ENCODE peak calls at places on chromosomes 6 and 20, in eight cellular contexts. Y, K, C, I, D, J, W and V are unnamed samples.

GRCh38 chr6:82040405-82041221 is 206.9 kb downstream of the IBTK start:
- DNase-seq in Y (peak; percentile 28), K (no peak), C (no peak), I (no peak), D (peak; percentile 65), J (peak; percentile 61), W (no peak), V (no peak)

GRCh38 chr6:167655174-167655821 is 171.4 kb upstream of the AFDN start:
- DNase-seq in Y (no peak), K (no peak), C (no peak), I (no peak), D (no peak), J (no peak), W (no peak), V (no peak)

GRCh38 chr6:6328451-6328850 is 8.0 kb upstream of the F13A1 start:
- DNase-seq in Y (no peak), K (no peak), C (no peak), I (no peak), D (peak; percentile 68), J (no peak), W (no peak), V (no peak)

GRCh38 chr6:98633886-98634285 is 200.5 kb upstream of the POU3F2 start:
- DNase-seq in Y (no peak), K (no peak), C (no peak), I (no peak), D (no peak), J (no peak), W (no peak), V (no peak)

GRCh38 chr20:49347156-49347555 is 69.3 kb upstream of the ZNFX1 start:
- DNase-seq in Y (no peak), K (no peak), C (no peak), I (no peak), D (no peak), J (no peak), W (no peak), V (no peak)

GRCh38 chr6:16007146-16007545 is 121.7 kb upstream of the MYLIP start:
- DNase-seq in Y (no peak), K (no peak), C (no peak), I (no peak), D (peak; percentile 42), J (no peak), W (no peak), V (no peak)

GRCh38 chr6:169095153-169095552 is 158.5 kb downstream of the THBS2 start:
- DNase-seq in Y (peak; percentile 76), K (no peak), C (no peak), I (no peak), D (no peak), J (no peak), W (no peak), V (no peak)

GRCh38 chr6:141482773-141483172 is 650.0 kb upstream of the GJE1 start:
- DNase-seq in Y (no peak), K (no peak), C (peak; percentile 49), I (no peak), D (peak; percentile 49), J (peak; percentile 32), W (peak; percentile 27), V (no peak)

GRCh38 chr20:49320460-49320859 is 42.6 kb upstream of the ZNFX1 start:
- DNase-seq in Y (no peak), K (no peak), C (no peak), I (no peak), D (peak; percentile 3), J (peak; percentile 49), W (no peak), V (no peak)

GRCh38 chr6:15365273-15365687 is 119.4 kb downstream of the JARID2 start:
- DNase-seq in Y (peak; percentile 64), K (no peak), C (peak; percentile 42), I (no peak), D (peak; percentile 99), J (peak; percentile 90), W (peak; percentile 75), V (peak; percentile 34)

GRCh38 chr6:110476046-110476849 is at the start of gene SLC22A16:
- DNase-seq in Y (no peak), K (no peak), C (no peak), I (no peak), D (peak; percentile 60), J (peak; percentile 16), W (no peak), V (no peak)

GRCh38 chr6:30508890-30509736 is 19.8 kb downstream of the HLA-E start:
- DNase-seq in Y (no peak), K (no peak), C (no peak), I (no peak), D (peak; percentile 92), J (peak; percentile 73), W (peak; percentile 39), V (no peak)

GRCh38 chr6:112117554-112117953 is 30.2 kb downstream of the FAM229B start:
- DNase-seq in Y (no peak), K (no peak), C (no peak), I (no peak), D (peak; percentile 43), J (peak; percentile 84), W (peak; percentile 48), V (no peak)

GRCh38 chr20:47273591-47274235 is 82.8 kb downstream of the ZMYND8 start:
- DNase-seq in Y (no peak), K (no peak), C (no peak), I (no peak), D (no peak), J (peak; percentile 33), W (no peak), V (no peak)

GRCh38 chr20:63142933-63143332 is 73.0 kb downstream of the YTHDF1 start:
- DNase-seq in Y (no peak), K (no peak), C (no peak), I (no peak), D (no peak), J (no peak), W (no peak), V (no peak)

GRCh38 chr6:54053893-54054391 is 57.3 kb upstream of the MLIP start:
- DNase-seq in Y (no peak), K (no peak), C (no peak), I (no peak), D (no peak), J (peak; percentile 47), W (no peak), V (no peak)